ENCODE peak calls at places on chromosomes 2 and 18, in four cellular contexts. M, P, S and I are unnamed samples.

GRCh38 chr2:176503760-176504159 is 234.5 kb downstream of the MTX2 start:
- DNase-seq in P (no peak), S (no peak), M (no peak), I (no peak)

GRCh38 chr2:234606906-234607305 is 110.0 kb upstream of the ARL4C start:
- DNase-seq in M (no peak), S (no peak), P (no peak), I (no peak)

GRCh38 chr2:37934591-37935513 is 9.8 kb downstream of the RMDN2 start:
- DNase-seq in S (peak), M (no peak), P (peak), I (no peak)

GRCh38 chr18:12990662-12990976 is 543 bp upstream of the CEP192 start:
- DNase-seq in S (no peak), P (no peak), M (no peak), I (no peak)

GRCh38 chr2:120765031-120765910 is 29.6 kb downstream of the GLI2 start:
- DNase-seq in M (no peak), P (peak), S (no peak), I (no peak)

GRCh38 chr2:178395941-178396585 is 54.9 kb downstream of the PRKRA start:
- DNase-seq in P (no peak), M (no peak), S (no peak), I (no peak)

GRCh38 chr2:56892381-56892780 is 708.6 kb downstream of the CCDC85A start:
- DNase-seq in S (no peak), M (no peak), P (no peak), I (no peak)

GRCh38 chr18:7637269-7637668 is 70.2 kb downstream of the PTPRM start:
- DNase-seq in S (no peak), M (no peak), P (peak), I (no peak)

GRCh38 chr18:40935423-40935822 is 1019.6 kb upstream of the PIK3C3 start:
- DNase-seq in S (no peak), P (peak), M (no peak), I (no peak)

GRCh38 chr18:40832362-40832761 is 1122.7 kb upstream of the PIK3C3 start:
- DNase-seq in S (no peak), M (no peak), P (peak), I (no peak)